ENCODE peak calls at places on chromosome 5, in nine cellular contexts. Y is naive thymus-derived CD8-positive, alpha-beta T cell; C is left cardiac atrium; U is activated CD8-positive, alpha-beta memory T cell treated with anti-CD3 and anti-CD28 coated beads, Interleukin-2, amount 10 ng/mL, durations not matched to agents 7 days and 5 days; M is M059J; O is ELF-1; R is pancreas; H is HS-5; X is dorsolateral prefrontal cortex. I is an unnamed sample.

GRCh38 chr5:132475531-132475930 is 15.0 kb downstream of the IRF1 start:
- DNase-seq in X (peak), O (no peak), Y (no peak), H (no peak), U (no peak), M (no peak), R (peak), C (peak), I (no peak)

GRCh38 chr5:91978221-91978882 is 595.2 kb upstream of the ARRDC3 start:
- DNase-seq in R (no peak), H (no peak), U (no peak), Y (no peak), O (no peak), X (no peak), M (no peak), C (no peak), I (no peak)

GRCh38 chr5:29518176-29518575 is 1675.3 kb upstream of the CDH6 start:
- DNase-seq in C (no peak), U (no peak), O (no peak), M (no peak), Y (no peak), H (no peak), X (no peak), R (no peak), I (no peak)

GRCh38 chr5:150567031-150567680 is 59.2 kb downstream of the NDST1 start:
- DNase-seq in Y (no peak), M (peak), O (no peak), X (no peak), R (no peak), U (no peak), C (no peak), H (no peak), I (no peak)

GRCh38 chr5:53923969-53924876 is 363.8 kb downstream of the NDUFS4 start:
- DNase-seq in O (no peak), H (no peak), R (no peak), C (no peak), X (no peak), M (no peak), U (no peak), Y (no peak), I (no peak)

GRCh38 chr5:174436805-174437204 is 287.6 kb upstream of the MSX2 start:
- DNase-seq in M (no peak), O (peak), H (no peak), C (no peak), Y (no peak), R (no peak), U (no peak), X (no peak), I (no peak)

GRCh38 chr5:82164957-82165698 is 113.0 kb downstream of the RPS23 start:
- DNase-seq in U (no peak), X (peak), C (peak), R (no peak), M (peak), H (no peak), O (peak), Y (no peak), I (no peak)

GRCh38 chr5:42995152-42995751 is 44.9 kb downstream of the ANXA2R start:
- DNase-seq in R (no peak), C (no peak), M (peak), X (no peak), Y (no peak), U (no peak), O (no peak), H (no peak), I (no peak)

GRCh38 chr5:90480699-90481098 is 6.0 kb downstream of the POLR3G start:
- DNase-seq in H (no peak), C (no peak), M (no peak), Y (no peak), R (no peak), U (no peak), O (no peak), X (no peak), I (no peak)

GRCh38 chr5:58787982-58788381 is 205.1 kb downstream of the RAB3C start:
- DNase-seq in X (no peak), C (no peak), U (no peak), H (no peak), M (no peak), R (no peak), Y (no peak), O (no peak), I (no peak)

GRCh38 chr5:124783794-124784193 is 37.4 kb upstream of the ZNF608 start:
- DNase-seq in O (no peak), Y (no peak), M (peak), R (no peak), X (no peak), H (no peak), U (no peak), C (no peak), I (no peak)

GRCh38 chr5:14386882-14387575 is 194.6 kb upstream of the OTULINL start:
- DNase-seq in Y (no peak), O (no peak), H (no peak), R (no peak), X (no peak), M (no peak), U (no peak), C (no peak), I (no peak)

GRCh38 chr5:76785493-76785892 is 33.3 kb upstream of the F2RL1 start:
- DNase-seq in Y (no peak), U (no peak), R (no peak), X (no peak), H (no peak), C (no peak), M (peak), O (peak), I (no peak)

GRCh38 chr5:1312993-1313833 is 18.3 kb upstream of the TERT start:
- DNase-seq in R (no peak), H (no peak), C (no peak), O (no peak), U (peak), M (peak), X (peak), Y (peak), I (peak)

I was measured in naive thymus-derived CD4-positive, alpha-beta T cell.